ENCODE peak calls at places on chromosomes 4 and X, in ten cellular contexts. S is CD8-positive, alpha-beta memory T cell; E is A549; O is NT2/D1; Y is bronchial epithelial cell; I is HFF-Myc; X is body of pancreas; G is mucosa of descending colon; V is GM23248; M is heart right ventricle. D is an unnamed sample.

GRCh38 chr4:71229477-71230257 is 109.2 kb upstream of the SLC4A4 start:
- DNase-seq in Y (peak; percentile 41), M (no peak), X (peak; percentile 52), G (no peak), E (peak; percentile 28), S (no peak), O (peak; percentile 9), V (peak; percentile 79), I (no peak), D (peak; percentile 70)

GRCh38 chr4:102598102-102598758 is 97.1 kb downstream of the NFKB1 start:
- DNase-seq in X (no peak), I (no peak), G (no peak), S (no peak), Y (no peak), E (no peak), M (no peak), O (no peak), V (peak; percentile 40), D (no peak)

GRCh38 chrX:30888526-30889146 is 418 bp downstream of the TAB3 start:
- DNase-seq in G (no peak), X (no peak), S (no peak), O (peak; percentile 5), V (peak; percentile 38), M (no peak), I (no peak), Y (no peak), E (peak; percentile 10), D (no peak)

GRCh38 chr4:155179216-155179615 is 29.2 kb upstream of the NPY2R start:
- DNase-seq in S (no peak), I (no peak), X (no peak), Y (peak; percentile 72), V (no peak), O (no peak), E (no peak), G (no peak), M (no peak), D (peak; percentile 83)

GRCh38 chrX:38916801-38917200 is 115.5 kb downstream of the MID1IP1 start:
- DNase-seq in S (no peak), G (no peak), O (no peak), E (no peak), X (no peak), Y (no peak), V (no peak), M (no peak), I (no peak), D (no peak)

GRCh38 chrX:121802881-121803412 is 755.5 kb downstream of the GLUD2 start:
- DNase-seq in X (no peak), M (no peak), I (no peak), V (no peak), S (no peak), G (no peak), Y (no peak), E (no peak), O (no peak), D (no peak)

GRCh38 chrX:15340867-15341266 is 5.5 kb upstream of the PIGA start:
- DNase-seq in O (no peak), G (no peak), Y (no peak), E (no peak), S (no peak), I (no peak), X (no peak), M (no peak), V (no peak), D (no peak)

GRCh38 chr4:108432418-108432817 is 188.0 kb upstream of the RPL34 start:
- DNase-seq in V (no peak), M (no peak), O (no peak), Y (no peak), X (no peak), S (no peak), G (no peak), I (no peak), E (no peak), D (no peak)

GRCh38 chrX:24153175-24153795 is 3.8 kb downstream of the ZFX start:
- DNase-seq in Y (no peak), S (peak; percentile 7), I (no peak), O (no peak), G (no peak), E (no peak), X (no peak), V (peak; percentile 55), M (no peak), D (no peak)

GRCh38 chr4:41882622-41883347 is 52.4 kb upstream of the TMEM33 start:
- DNase-seq in S (peak; percentile 23), V (peak; percentile 59), E (peak; percentile 78), G (no peak), Y (peak; percentile 12), I (no peak), X (no peak), M (peak; percentile 49), O (no peak), D (peak; percentile 39)

GRCh38 chr4:103443324-103443723 is 245.2 kb upstream of the CENPE start:
- DNase-seq in M (no peak), O (no peak), S (no peak), V (peak; percentile 51), I (peak; percentile 15), X (no peak), Y (peak; percentile 77), G (no peak), E (no peak), D (peak; percentile 40)

GRCh38 chrX:147916375-147916968 is 4.8 kb downstream of the FMR1 start:
- DNase-seq in X (no peak), S (no peak), M (no peak), Y (no peak), E (no peak), G (no peak), O (no peak), I (no peak), V (no peak), D (no peak)

GRCh38 chrX:147911192-147912022 is at the start of gene FMR1:
- DNase-seq in V (peak; percentile 96), S (peak; percentile 91), Y (peak; percentile 74), E (peak; percentile 94), X (peak; percentile 96), I (peak; percentile 52), M (peak; percentile 91), O (peak; percentile 58), G (peak; percentile 96), D (peak; percentile 90)

GRCh38 chrX:147913570-147913969 is 1.9 kb downstream of the FMR1 start:
- DNase-seq in I (no peak), S (no peak), O (no peak), G (no peak), E (no peak), Y (no peak), X (no peak), M (no peak), V (no peak), D (no peak)

GRCh38 chrX:147912093-147912801 is 528 bp downstream of the FMR1 start:
- DNase-seq in V (peak; percentile 67), S (peak; percentile 0), G (peak; percentile 61), Y (peak; percentile 31), M (no peak), E (peak; percentile 22), X (peak; percentile 23), O (no peak), I (no peak), D (peak; percentile 49)

DNA sequence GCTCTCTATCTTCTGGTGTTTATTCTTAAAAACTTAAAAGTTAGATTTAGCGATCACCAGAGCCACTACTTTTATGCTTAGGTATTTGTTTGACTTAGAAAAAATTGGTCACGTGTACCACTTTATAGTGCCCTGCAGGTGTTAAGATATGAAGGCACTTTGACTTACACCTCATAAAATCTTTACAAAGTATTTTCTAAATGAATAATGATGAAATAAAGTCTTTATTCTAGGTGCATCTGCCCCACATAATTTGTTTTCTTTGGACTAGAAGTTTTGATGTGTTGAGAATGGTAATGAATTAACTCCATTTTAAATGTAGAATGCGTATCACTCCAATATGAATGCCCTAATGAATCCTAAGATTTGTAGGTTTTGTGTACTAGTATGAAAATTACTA is 2.9 kb downstream of the FMR1 start:
- DNase-seq in O (no peak), M (no peak), I (no peak), V (no peak), G (no peak), S (no peak), X (no peak), E (no peak), Y (no peak), D (no peak)
- H3K4me3 ChIP-seq in O (no peak overlapping the region), M (no peak overlapping the region), I (no peak overlapping the region), V (no peak overlapping the region), G (no peak overlapping the region), S (no peak overlapping the region), X (no peak overlapping the region), E (no peak overlapping the region), Y (no peak overlapping the region), D (peak overlapping the region; percentile 96)

GRCh38 chrX:78327370-78328048 is at the start of gene CYSLTR1:
- DNase-seq in X (no peak), S (no peak), Y (no peak), I (no peak), M (no peak), O (no peak), V (no peak), G (no peak), E (no peak), D (no peak)
- H3K4me3 ChIP-seq in X (no peak within 1 kb of the TSS), S (peak within 1 kb of the TSS; percentile 62), Y (no peak within 1 kb of the TSS), I (no peak within 1 kb of the TSS), M (no peak within 1 kb of the TSS), O (no peak within 1 kb of the TSS), V (no peak within 1 kb of the TSS), G (no peak within 1 kb of the TSS), E (no peak within 1 kb of the TSS), D (no peak within 1 kb of the TSS)

GRCh38 chr4:2937146-2937857 is 25.9 kb downstream of the NOP14 start:
- DNase-seq in X (peak; percentile 41), E (no peak), V (no peak), I (no peak), Y (peak; percentile 99), G (peak; percentile 51), S (no peak), O (no peak), M (no peak), D (peak; percentile 56)
- H3K4me3 ChIP-seq in X (no peak overlapping the region), E (no peak overlapping the region), V (no peak overlapping the region), I (peak overlapping the region; percentile 0), Y (peak overlapping the region; percentile 11), G (no peak overlapping the region), S (no peak overlapping the region), O (no peak overlapping the region), M (no peak overlapping the region), D (peak overlapping the region; percentile 98)

GRCh38 chr4:48985976-48986653 is at the start of gene CWH43:
- DNase-seq in Y (no peak), O (no peak), M (no peak), S (no peak), X (no peak), V (no peak), G (peak; percentile 81), I (no peak), E (no peak), D (peak; percentile 61)

GRCh38 chr4:48985602-48985975 is 486 bp upstream of the CWH43 start:
- DNase-seq in V (no peak), Y (no peak), O (no peak), M (no peak), X (no peak), G (no peak), E (no peak), S (no peak), I (no peak), D (no peak)

GRCh38 chr4:48991357-48991756 is 5.3 kb downstream of the CWH43 start:
- DNase-seq in X (no peak), I (no peak), Y (peak; percentile 55), E (no peak), O (no peak), V (no peak), S (no peak), G (no peak), M (no peak), D (no peak)

GRCh38 chr4:48986654-48987164 is 634 bp downstream of the CWH43 start:
- DNase-seq in S (no peak), O (no peak), X (no peak), E (no peak), V (no peak), G (peak; percentile 46), I (no peak), Y (no peak), M (no peak), D (peak; percentile 27)

GRCh38 chr4:48989461-48990203 is 3.6 kb downstream of the CWH43 start:
- DNase-seq in G (no peak), V (no peak), I (no peak), O (no peak), Y (no peak), E (no peak), M (no peak), S (no peak), X (no peak), D (no peak)
- H3K4me3 ChIP-seq in G (no peak overlapping the region), V (no peak overlapping the region), I (no peak overlapping the region), O (no peak overlapping the region), Y (no peak overlapping the region), E (no peak overlapping the region), M (no peak overlapping the region), S (no peak overlapping the region), X (no peak overlapping the region), D (no peak overlapping the region)